ENCODE peak calls at places on chromosome 15, in eight cellular contexts. F is uterus; T is aorta; M is IMR-90; A is Caco-2; D is left ventricle myocardium inferior; U is CD8-positive, alpha-beta T cell; P is tibial nerve. E is an unnamed sample.
A peak's percentile ranks its signal among the peaks of the same experiment; 100 is the strongest.

GRCh38 chr15:48811325-48811938 is 563 bp upstream of the CEP152 start:
- DNase-seq in F (no peak), T (no peak), M (no peak), A (no peak), D (no peak), U (no peak), P (no peak), E (no peak)

GRCh38 chr15:45121020-45121419 is 6.9 kb downstream of the DUOXA2 start:
- DNase-seq in F (no peak), T (peak; percentile 31), M (no peak), A (no peak), D (no peak), U (no peak), P (no peak), E (no peak)

GRCh38 chr15:35514759-35515158 is 31.2 kb downstream of the DPH6 start:
- DNase-seq in F (no peak), T (no peak), M (peak; percentile 33), A (no peak), D (no peak), U (no peak), P (no peak), E (no peak)

GRCh38 chr15:31973197-31973596 is 57.1 kb upstream of the CHRNA7 start:
- DNase-seq in F (no peak), T (no peak), M (no peak), A (no peak), D (no peak), U (no peak), P (no peak), E (no peak)

GRCh38 chr15:80854104-80854503 is 74.9 kb downstream of the CEMIP start:
- DNase-seq in F (peak; percentile 24), T (no peak), M (no peak), A (no peak), D (no peak), U (no peak), P (no peak), E (no peak)

GRCh38 chr15:22839046-22839705 is 710 bp downstream of the NIPA2 start:
- DNase-seq in F (no peak), T (no peak), M (no peak), A (no peak), D (no peak), U (no peak), P (no peak), E (no peak)

GRCh38 chr15:58962662-58963565 is 24.5 kb upstream of the RNF111 start:
- DNase-seq in F (no peak), T (no peak), M (no peak), A (no peak), D (no peak), U (no peak), P (no peak), E (no peak)

GRCh38 chr15:58546635-58547627 is 115.1 kb downstream of the LIPC start:
- DNase-seq in F (no peak), T (peak; percentile 83), M (peak; percentile 91), A (no peak), D (peak; percentile 60), U (no peak), P (no peak), E (no peak)

GRCh38 chr15:48654799-48655198 is 9.3 kb upstream of the FBN1 start:
- DNase-seq in F (no peak), T (no peak), M (no peak), A (no peak), D (no peak), U (no peak), P (no peak), E (no peak)

GRCh38 chr15:89128320-89129122 is 40.3 kb downstream of the ABHD2 start:
- DNase-seq in F (no peak), T (no peak), M (no peak), A (no peak), D (no peak), U (no peak), P (no peak), E (no peak)

GRCh38 chr15:55361048-55361447 is 42.0 kb downstream of the PIGB start:
- DNase-seq in F (no peak), T (no peak), M (no peak), A (no peak), D (no peak), U (no peak), P (no peak), E (no peak)

GRCh38 chr15:64430000-64430735 is 30.2 kb upstream of the ZNF609 start:
- DNase-seq in F (peak; percentile 71), T (no peak), M (peak; percentile 93), A (no peak), D (no peak), U (peak; percentile 43), P (no peak), E (peak; percentile 29)
- H3K36me3 ChIP-seq in F (no peaks in the 10 kb centered on the region), T (peaks cover 3% of the 10 kb centered on the region), M (peaks cover 8% of the 10 kb centered on the region), A (no peaks in the 10 kb centered on the region), D (peaks cover 57% of the 10 kb centered on the region), U (peaks cover 5% of the 10 kb centered on the region), P (peaks cover 57% of the 10 kb centered on the region), E (no peaks in the 10 kb centered on the region)

DNA sequence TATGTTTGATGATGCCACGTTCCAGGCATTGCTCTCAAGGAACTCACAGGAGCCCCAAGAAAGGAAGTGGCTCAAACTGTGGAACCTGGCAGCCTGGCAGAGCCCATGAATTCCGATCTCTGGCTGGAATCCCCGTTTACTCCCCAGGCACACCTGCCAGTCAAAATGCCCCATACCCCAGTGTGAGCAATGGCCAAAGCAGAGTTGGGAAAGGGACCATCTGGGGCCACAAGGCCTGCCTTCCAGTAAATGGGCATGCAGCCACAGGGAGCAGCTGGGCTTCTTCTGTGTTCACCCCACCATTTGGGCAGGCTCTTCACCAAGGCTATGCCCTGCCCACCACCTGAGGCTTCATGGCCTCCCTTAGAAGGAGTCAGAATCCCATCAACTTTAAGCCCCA is 257.0 kb upstream of the GOLGA6L4 start:
- DNase-seq in F (no peak), T (no peak), M (no peak), A (no peak), D (no peak), U (no peak), P (no peak), E (no peak)
- H3K36me3 ChIP-seq in F (no peaks in the 10 kb centered on the region), T (peaks cover 3% of the 10 kb centered on the region), M (no peaks in the 10 kb centered on the region), A (no peaks in the 10 kb centered on the region), D (peaks cover 13% of the 10 kb centered on the region), U (no peaks in the 10 kb centered on the region), P (no peaks in the 10 kb centered on the region), E (no peaks in the 10 kb centered on the region)

GRCh38 chr15:78007211-78007956 is 70.1 kb downstream of the TBC1D2B start:
- DNase-seq in F (no peak), T (no peak), M (no peak), A (no peak), D (no peak), U (no peak), P (no peak), E (no peak)

GRCh38 chr15:78010112-78010511 is 67.4 kb downstream of the TBC1D2B start:
- DNase-seq in F (no peak), T (no peak), M (no peak), A (no peak), D (no peak), U (no peak), P (no peak), E (no peak)

GRCh38 chr15:78007965-78008886 is 69.3 kb downstream of the TBC1D2B start:
- DNase-seq in F (peak; percentile 85), T (peak; percentile 91), M (peak; percentile 87), A (no peak), D (peak; percentile 80), U (no peak), P (peak; percentile 70), E (no peak)

GRCh38 chr15:78016860-78017259 is 60.7 kb downstream of the TBC1D2B start:
- DNase-seq in F (no peak), T (no peak), M (no peak), A (no peak), D (no peak), U (no peak), P (no peak), E (no peak)

DNA sequence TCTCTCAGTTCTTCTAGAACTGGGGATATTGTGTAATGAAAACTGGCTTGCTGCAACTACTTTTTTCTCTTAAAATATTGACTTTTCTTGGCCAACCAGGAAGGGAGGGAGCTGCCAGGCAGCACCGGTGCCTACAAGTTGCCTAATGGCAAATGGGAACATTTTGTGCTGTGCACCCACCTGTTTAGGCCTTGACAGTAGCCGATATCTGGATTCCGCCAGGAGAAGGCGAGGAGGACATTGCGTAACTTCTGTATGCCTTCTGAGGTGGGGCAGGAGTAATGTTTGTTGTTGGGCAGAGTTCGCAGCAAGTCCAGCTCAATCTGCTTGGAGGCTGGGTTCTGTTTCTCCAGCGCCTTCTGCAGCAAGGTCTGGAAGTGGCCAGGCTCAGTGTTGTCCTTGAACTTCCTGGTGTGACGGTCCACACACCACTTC is 64.9 kb downstream of the TBC1D2B start:
- DNase-seq in F (no peak), T (no peak), M (no peak), A (peak; percentile 65), D (no peak), U (no peak), P (peak; percentile 75), E (no peak)
- H3K36me3 ChIP-seq in F (no peaks in the 10 kb centered on the region), T (peaks cover 4% of the 10 kb centered on the region), M (peaks cover 47% of the 10 kb centered on the region), A (peaks cover 1% of the 10 kb centered on the region), D (peaks cover 75% of the 10 kb centered on the region), U (peaks cover 38% of the 10 kb centered on the region), P (peaks cover 89% of the 10 kb centered on the region), E (peaks cover 26% of the 10 kb centered on the region)

DNA sequence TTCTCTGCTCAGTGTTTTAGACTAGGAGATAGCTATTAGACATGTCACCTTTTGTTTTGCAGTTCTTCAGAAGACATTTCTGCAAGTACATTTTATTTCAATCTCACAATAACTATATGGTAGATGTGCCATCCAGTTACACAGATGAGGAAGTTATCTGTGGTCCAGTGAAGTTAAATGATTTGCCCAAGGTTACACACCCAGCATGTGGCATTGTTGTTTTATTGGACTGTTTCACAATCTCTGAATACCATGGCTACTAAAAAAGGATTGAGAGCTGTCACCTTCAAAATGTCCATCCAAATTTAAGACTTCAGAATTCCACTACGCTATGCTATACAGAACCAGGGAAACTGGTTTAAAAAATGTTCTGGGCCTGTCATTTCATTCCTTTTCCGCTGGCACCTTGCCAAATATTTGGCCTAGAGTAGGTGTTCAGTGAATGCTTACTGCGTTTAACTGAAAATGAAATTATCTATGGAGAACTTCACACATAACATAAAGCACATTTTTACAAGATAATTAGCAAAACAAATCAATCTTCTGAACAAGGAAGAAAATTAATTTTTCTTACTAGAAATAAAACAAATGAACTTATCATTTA is 20.2 kb downstream of the TM6SF1 start:
- DNase-seq in F (no peak), T (no peak), M (no peak), A (no peak), D (no peak), U (no peak), P (no peak), E (no peak)
- H3K36me3 ChIP-seq in F (no peaks in the 10 kb centered on the region), T (no peaks in the 10 kb centered on the region), M (peaks cover 12% of the 10 kb centered on the region), A (no peaks in the 10 kb centered on the region), D (peaks cover 28% of the 10 kb centered on the region), U (no peaks in the 10 kb centered on the region), P (peaks cover 26% of the 10 kb centered on the region), E (no peaks in the 10 kb centered on the region)

DNA sequence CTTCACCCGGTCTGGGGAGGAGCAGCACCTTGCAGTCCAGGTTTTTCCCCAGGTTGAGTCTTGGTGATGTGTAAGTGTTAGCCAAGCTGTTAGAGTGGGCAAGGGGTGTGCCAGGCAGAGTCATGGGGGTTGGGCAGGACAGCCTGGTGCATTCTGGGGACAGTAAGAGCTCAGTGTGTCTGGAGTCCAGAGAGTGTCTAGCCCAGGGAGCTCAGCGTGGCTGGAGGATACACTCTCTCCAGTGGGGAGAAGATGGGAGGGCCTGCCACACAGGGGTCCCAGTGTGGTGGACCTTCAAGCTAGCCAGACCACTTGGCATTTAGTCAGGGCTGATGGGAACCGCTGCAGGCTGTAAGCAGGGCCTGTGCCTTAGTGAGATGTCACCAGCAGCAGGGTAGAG is 87.3 kb downstream of the AAGAB start:
- DNase-seq in F (no peak), T (no peak), M (no peak), A (no peak), D (no peak), U (no peak), P (no peak), E (no peak)
- H3K36me3 ChIP-seq in F (no peaks in the 10 kb centered on the region), T (no peaks in the 10 kb centered on the region), M (peaks cover 72% of the 10 kb centered on the region), A (no peaks in the 10 kb centered on the region), D (peaks cover 50% of the 10 kb centered on the region), U (peaks cover 2% of the 10 kb centered on the region), P (peaks cover 58% of the 10 kb centered on the region), E (peaks cover 61% of the 10 kb centered on the region)

E was measured in naive thymus-derived CD4-positive, alpha-beta T cell.